ENCODE peak calls at places on chromosome 6, in eight cellular contexts. I is kidney tubule cell; S is nucleus accumbens; G is activated T-helper 1 cell treated with anti-CD3 and anti-CD28 coated beads, Interleukin-12 subunit alpha, Interleukin-12 subunit beta, Interleukin-2, Interleukin-4 antibody, amounts not matched to agents 30 ng/mL and 10 ng/mL and 1 ng/mL, durations not matched to agents 14 hours and 24 hours and 36 hours; X is stomach; R is D341Med; E is astrocyte of the hippocampus; M is head of caudate nucleus. V is an unnamed sample.

GRCh38 chr6:22231616-22232015 is 65.2 kb downstream of the PRL start:
- DNase-seq in I (peak; percentile 87), S (no peak), G (no peak), X (no peak), R (no peak), E (peak; percentile 86), M (no peak), V (no peak)

GRCh38 chr6:33578588-33579011 is 1.5 kb downstream of the BAK1 start:
- DNase-seq in I (no peak), S (no peak), G (peak; percentile 65), X (peak; percentile 46), R (no peak), E (no peak), M (no peak), V (peak; percentile 13)

GRCh38 chr6:90701146-90701781 is 114.4 kb upstream of the MAP3K7 start:
- DNase-seq in I (no peak), S (no peak), G (no peak), X (no peak), R (no peak), E (no peak), M (no peak), V (peak; percentile 33)

GRCh38 chr6:35647400-35647799 is 41.3 kb downstream of the FKBP5 start:
- DNase-seq in I (no peak), S (no peak), G (no peak), X (no peak), R (no peak), E (no peak), M (no peak), V (no peak)

GRCh38 chr6:143535189-143535614 is 23.7 kb upstream of the FUCA2 start:
- DNase-seq in I (no peak), S (no peak), G (no peak), X (no peak), R (no peak), E (no peak), M (no peak), V (no peak)

GRCh38 chr6:105740946-105741605 is 338.2 kb upstream of the PREP start:
- DNase-seq in I (no peak), S (no peak), G (no peak), X (no peak), R (no peak), E (no peak), M (no peak), V (no peak)

GRCh38 chr6:51450248-51450957 is 631.7 kb downstream of the TFAP2B start:
- DNase-seq in I (no peak), S (no peak), G (no peak), X (no peak), R (no peak), E (no peak), M (no peak), V (no peak)

GRCh38 chr6:7543761-7544424 is 2.4 kb downstream of the DSP start:
- DNase-seq in I (peak; percentile 46), S (no peak), G (no peak), X (no peak), R (no peak), E (peak; percentile 12), M (no peak), V (no peak)

GRCh38 chr6:156747715-156748114 is 29.5 kb upstream of the ARID1B start:
- DNase-seq in I (no peak), S (no peak), G (no peak), X (no peak), R (peak; percentile 44), E (no peak), M (no peak), V (no peak)

GRCh38 chr6:169978615-169979161 is 227.3 kb downstream of the ERMARD start:
- DNase-seq in I (no peak), S (no peak), G (no peak), X (no peak), R (no peak), E (peak; percentile 28), M (peak; percentile 12), V (no peak)

GRCh38 chr6:111530777-111531176 is 47.8 kb upstream of the REV3L start:
- DNase-seq in I (no peak), S (no peak), G (no peak), X (no peak), R (no peak), E (no peak), M (no peak), V (no peak)

GRCh38 chr6:11188161-11188915 is 44.1 kb downstream of the NEDD9 start:
- DNase-seq in I (peak; percentile 91), S (no peak), G (no peak), X (no peak), R (no peak), E (no peak), M (no peak), V (no peak)

GRCh38 chr6:106858653-106859092 is 115.9 kb downstream of the CD24 start:
- DNase-seq in I (peak; percentile 92), S (no peak), G (no peak), X (no peak), R (no peak), E (peak; percentile 11), M (no peak), V (no peak)

GRCh38 chr6:128567029-128567428 is 46.6 kb upstream of the PTPRK start:
- DNase-seq in I (peak; percentile 24), S (no peak), G (no peak), X (no peak), R (no peak), E (no peak), M (no peak), V (no peak)

GRCh38 chr6:44269921-44270525 is at the start of gene TMEM151B:
- DNase-seq in I (no peak), S (peak; percentile 44), G (no peak), X (no peak), R (no peak), E (no peak), M (peak; percentile 60), V (no peak)

GRCh38 chr6:167748458-167749379 is 78.0 kb upstream of the AFDN start:
- DNase-seq in I (peak; percentile 38), S (no peak), G (no peak), X (peak; percentile 24), R (no peak), E (no peak), M (no peak), V (no peak)

GRCh38 chr6:28772480-28773381 is 151.1 kb downstream of the TRIM27 start:
- DNase-seq in I (no peak), S (no peak), G (no peak), X (no peak), R (no peak), E (no peak), M (no peak), V (peak; percentile 55)